ENCODE peak calls at places on chromosomes 2 and 18, in five cellular contexts. C, Y, O, B and A are unnamed samples.

GRCh38 chr18:76487782-76488181 is 7.3 kb downstream of the ZNF516 start:
- DNase-seq in C (no peak), Y (no peak), O (no peak), B (peak; percentile 11), A (no peak)

GRCh38 chr2:220998156-220998555 is 573.9 kb downstream of the EPHA4 start:
- DNase-seq in C (no peak), Y (no peak), O (no peak), B (no peak), A (no peak)

GRCh38 chr2:181586569-181587076 is 70.3 kb downstream of the CERKL start:
- DNase-seq in C (no peak), Y (peak; percentile 29), O (no peak), B (no peak), A (peak; percentile 23)

GRCh38 chr2:186422226-186422625 is 63.8 kb upstream of the ZC3H15 start:
- DNase-seq in C (no peak), Y (peak; percentile 99), O (no peak), B (no peak), A (no peak)

GRCh38 chr18:46452820-46453219 is 204.2 kb downstream of the LOXHD1 start:
- DNase-seq in C (no peak), Y (no peak), O (no peak), B (no peak), A (no peak)

GRCh38 chr2:145273840-145274239 is 753.9 kb upstream of the ZEB2 start:
- DNase-seq in C (no peak), Y (no peak), O (no peak), B (no peak), A (no peak)

GRCh38 chr2:67486041-67486796 is 89.1 kb downstream of the ETAA1 start:
- DNase-seq in C (no peak), Y (peak; percentile 17), O (no peak), B (no peak), A (no peak)

GRCh38 chr2:23745726-23746105 is 181.2 kb downstream of the ATAD2B start:
- DNase-seq in C (no peak), Y (peak; percentile 82), O (no peak), B (no peak), A (peak; percentile 7)

GRCh38 chr2:61926921-61927477 is 21.5 kb downstream of the COMMD1 start:
- DNase-seq in C (no peak), Y (no peak), O (no peak), B (no peak), A (no peak)

GRCh38 chr2:43158259-43158880 is 68.0 kb downstream of the ZFP36L2 start:
- DNase-seq in C (no peak), Y (peak; percentile 88), O (peak; percentile 53), B (peak; percentile 91), A (no peak)

GRCh38 chr2:219369447-219369861 is 18.3 kb downstream of the DNPEP start:
- DNase-seq in C (no peak), Y (peak; percentile 86), O (no peak), B (no peak), A (no peak)

GRCh38 chr2:55649211-55649610 is 31.8 kb upstream of the PPP4R3B start:
- DNase-seq in C (no peak), Y (peak; percentile 6), O (no peak), B (no peak), A (no peak)

GRCh38 chr2:144374163-144374661 is 145.7 kb downstream of the ZEB2 start:
- DNase-seq in C (no peak), Y (no peak), O (no peak), B (no peak), A (peak; percentile 41)

GRCh38 chr2:95333888-95334338 is 36.8 kb downstream of the KCNIP3 start:
- DNase-seq in C (no peak), Y (peak; percentile 98), O (no peak), B (peak; percentile 55), A (no peak)

GRCh38 chr18:45212186-45213039 is 402.9 kb upstream of the SLC14A2 start:
- DNase-seq in C (peak; percentile 92), Y (peak; percentile 85), O (peak; percentile 50), B (peak; percentile 56), A (peak; percentile 63)

GRCh38 chr2:15993232-15993610 is 52.9 kb downstream of the MYCN start:
- DNase-seq in C (no peak), Y (no peak), O (no peak), B (no peak), A (no peak)

GRCh38 chr18:46939337-46939963 is 22.0 kb downstream of the KATNAL2 start:
- DNase-seq in C (no peak), Y (peak; percentile 88), O (no peak), B (no peak), A (no peak)

GRCh38 chr2:98468621-98469236 is 24.1 kb downstream of the INPP4A start:
- DNase-seq in C (no peak), Y (no peak), O (no peak), B (no peak), A (no peak)

GRCh38 chr2:110861616-110862260 is 129.4 kb downstream of the ACOXL start:
- DNase-seq in C (no peak), Y (no peak), O (no peak), B (no peak), A (no peak)

GRCh38 chr18:79685281-79685680 is 5.7 kb downstream of the CTDP1 start:
- DNase-seq in C (no peak), Y (no peak), O (no peak), B (no peak), A (no peak)

GRCh38 chr2:28751102-28751955 is at the start of gene PPP1CB:
- DNase-seq in C (peak; percentile 95), Y (peak; percentile 98), O (peak; percentile 93), B (peak; percentile 98), A (peak; percentile 96)
- TF ChIP-seq CTCF in C (no peak), Y (no peak), O (no peak), B (peak; percentile 10), A (peak; percentile 27)

GRCh38 chr18:51137051-51137729 is 60.3 kb downstream of the MEX3C start:
- DNase-seq in C (no peak), Y (no peak), O (no peak), B (no peak), A (no peak)

GRCh38 chr18:51135795-51136194 is 61.7 kb downstream of the MEX3C start:
- DNase-seq in C (no peak), Y (no peak), O (no peak), B (no peak), A (no peak)

GRCh38 chr18:51135361-51135760 is 62.1 kb downstream of the MEX3C start:
- DNase-seq in C (no peak), Y (peak; percentile 19), O (no peak), B (no peak), A (no peak)

GRCh38 chr18:51138936-51139335 is 58.5 kb downstream of the MEX3C start:
- DNase-seq in C (no peak), Y (no peak), O (no peak), B (no peak), A (no peak)

GRCh38 chr18:51137891-51138290 is 59.6 kb downstream of the MEX3C start:
- DNase-seq in C (no peak), Y (no peak), O (no peak), B (no peak), A (no peak)
- TF ChIP-seq CTCF in C (no peak), Y (no peak), O (no peak), B (no peak), A (no peak)

DNA sequence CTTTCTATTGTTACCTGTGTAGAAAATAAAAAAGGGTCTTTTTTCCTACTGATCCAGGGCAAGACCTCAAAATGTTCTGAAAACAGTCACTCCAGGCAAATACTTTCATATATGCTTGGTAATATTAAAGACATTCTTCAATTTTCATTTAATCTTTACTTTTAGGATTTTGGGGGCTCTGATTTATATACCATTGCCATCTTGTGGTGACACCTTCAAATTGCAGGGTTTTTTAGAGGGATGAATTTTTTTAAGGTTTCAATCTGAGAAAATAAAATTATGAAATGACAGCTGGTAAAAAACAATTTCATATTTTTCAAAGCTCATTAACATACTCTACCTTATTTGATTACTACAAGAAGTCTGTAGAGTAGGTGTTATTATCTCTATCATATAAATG is 26.8 kb downstream of the MAPK4 start:
- DNase-seq in C (no peak), Y (no peak), O (no peak), B (no peak), A (no peak)
- TF ChIP-seq CTCF in C (no peak), Y (no peak), O (no peak), B (no peak), A (no peak)

DNA sequence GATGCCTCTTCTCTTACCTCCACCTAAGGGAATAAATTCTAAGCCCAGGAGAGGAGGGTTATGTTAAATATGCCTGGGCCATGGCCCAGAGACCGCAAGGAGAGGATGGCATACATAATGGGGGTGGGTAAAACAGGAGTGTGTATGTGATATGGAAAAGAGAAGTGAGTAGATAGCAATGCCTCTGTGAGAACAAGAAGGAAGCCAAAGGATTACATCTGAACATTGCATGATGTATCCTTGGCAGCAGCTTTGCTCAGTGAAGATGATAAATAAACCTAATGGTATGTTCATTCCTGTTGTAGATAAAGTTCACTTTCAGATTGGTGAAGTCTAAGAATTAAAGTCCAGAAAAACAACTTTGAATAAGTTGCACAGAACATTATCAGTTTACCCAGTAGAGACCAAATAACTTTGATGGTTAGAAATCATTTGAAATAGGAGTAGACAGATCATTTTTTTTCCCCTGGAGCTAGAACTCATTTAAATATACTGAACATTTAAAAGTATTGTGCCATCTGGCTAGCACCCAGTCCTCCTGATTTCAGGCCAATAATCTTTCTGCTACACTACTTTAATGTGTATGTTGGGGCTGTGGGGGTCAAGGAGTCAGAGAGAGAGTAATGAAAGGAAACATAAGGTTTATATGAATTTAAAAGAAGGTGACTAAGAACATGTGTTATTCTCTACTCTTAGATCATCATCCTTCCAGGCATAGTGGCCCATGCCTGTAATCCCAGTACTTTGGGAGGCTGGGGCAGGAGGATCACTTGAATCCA is 231.7 kb downstream of the PARD3B start:
- DNase-seq in C (no peak), Y (peak; percentile 82), O (no peak), B (no peak), A (no peak)
- TF ChIP-seq CTCF in C (no peak), Y (no peak), O (no peak), B (no peak), A (no peak)

GRCh38 chr2:194739217-194739616 is 917.8 kb upstream of the SLC39A10 start:
- DNase-seq in C (no peak), Y (no peak), O (no peak), B (no peak), A (no peak)
- TF ChIP-seq CTCF in C (no peak), Y (no peak), O (no peak), B (no peak), A (no peak)

GRCh38 chr2:208406474-208407451 is at the start of gene PTH2R:
- DNase-seq in C (no peak), Y (peak; percentile 5), O (no peak), B (peak; percentile 50), A (no peak)
- TF ChIP-seq CTCF in C (no peak), Y (no peak), O (no peak), B (no peak), A (no peak)